ENCODE peak calls at places on chromosomes 7 and 10, in seven cellular contexts. B is uterus; I is dorsolateral prefrontal cortex; G is fibroblast of villous mesenchyme; E is CD4-positive, alpha-beta T cell; L is K562; P is fibroblast of mammary gland. Y is an unnamed sample.

GRCh38 chr10:91883549-91884542 is 25.4 kb downstream of the FGFBP3 start:
- DNase-seq in B (peak), I (no peak), G (peak), E (no peak), L (no peak), P (peak), Y (peak)

GRCh38 chr10:32151876-32152275 is 95.7 kb upstream of the KIF5B start:
- DNase-seq in B (no peak), I (no peak), G (no peak), E (no peak), L (no peak), P (peak), Y (no peak)

GRCh38 chr7:28921822-28922221 is 36.3 kb downstream of the TRIL start:
- DNase-seq in B (peak), I (no peak), G (peak), E (no peak), L (peak), P (peak), Y (peak)

GRCh38 chr7:138935438-138936079 is 45.6 kb downstream of the KIAA1549 start:
- DNase-seq in B (no peak), I (peak), G (peak), E (no peak), L (peak), P (peak), Y (peak)

GRCh38 chr10:13890617-13891541 is 304.1 kb downstream of the PRPF18 start:
- DNase-seq in B (no peak), I (peak), G (peak), E (no peak), L (no peak), P (peak), Y (peak)

GRCh38 chr10:82294874-82295378 is 419.9 kb downstream of the NRG3 start:
- DNase-seq in B (no peak), I (no peak), G (peak), E (no peak), L (no peak), P (peak), Y (no peak)

GRCh38 chr10:74432841-74433594 is 282.0 kb downstream of the ADK start:
- DNase-seq in B (no peak), I (no peak), G (peak), E (no peak), L (peak), P (peak), Y (no peak)

GRCh38 chr7:155172141-155172540 is 102.0 kb downstream of the HTR5A start:
- DNase-seq in B (no peak), I (no peak), G (no peak), E (no peak), L (no peak), P (no peak), Y (no peak)

GRCh38 chr7:30740417-30741181 is 11.3 kb upstream of the INMT start:
- DNase-seq in B (peak), I (peak), G (peak), E (peak), L (peak), P (peak), Y (peak)

GRCh38 chr10:132577350-132578005 is 39.9 kb downstream of the INPP5A start:
- DNase-seq in B (peak), I (no peak), G (peak), E (no peak), L (no peak), P (no peak), Y (peak)

GRCh38 chr7:7773334-7774308 is 55.2 kb upstream of the RPA3 start:
- DNase-seq in B (no peak), I (no peak), G (no peak), E (no peak), L (no peak), P (no peak), Y (no peak)

GRCh38 chr10:60246382-60246781 is 143.3 kb downstream of the ANK3 start:
- DNase-seq in B (no peak), I (no peak), G (peak), E (no peak), L (no peak), P (no peak), Y (no peak)

GRCh38 chr7:68038621-68039314 is 1042.1 kb downstream of the TYW1 start:
- DNase-seq in B (no peak), I (no peak), G (peak), E (no peak), L (no peak), P (peak), Y (no peak)

GRCh38 chr7:3981281-3981680 is 680.2 kb downstream of the SDK1 start:
- DNase-seq in B (no peak), I (no peak), G (no peak), E (no peak), L (no peak), P (no peak), Y (no peak)

GRCh38 chr7:50729962-50730361 is 52.7 kb downstream of the GRB10 start:
- DNase-seq in B (no peak), I (no peak), G (peak), E (no peak), L (no peak), P (peak), Y (no peak)

GRCh38 chr7:21603972-21604749 is 61.3 kb downstream of the DNAH11 start:
- DNase-seq in B (no peak), I (no peak), G (peak), E (no peak), L (no peak), P (no peak), Y (no peak)

GRCh38 chr10:3867454-3868273 is 82.7 kb upstream of the KLF6 start:
- DNase-seq in B (no peak), I (no peak), G (peak), E (no peak), L (no peak), P (peak), Y (no peak)

GRCh38 chr7:151017953-151018420 is 6.3 kb downstream of the ATG9B start:
- DNase-seq in B (peak), I (peak), G (peak), E (peak), L (peak), P (peak), Y (peak)

GRCh38 chr7:81957517-81957916 is 187.7 kb upstream of the HGF start:
- DNase-seq in B (no peak), I (no peak), G (no peak), E (no peak), L (no peak), P (no peak), Y (no peak)

GRCh38 chr10:89219512-89220218 is 12.5 kb upstream of the CH25H start:
- DNase-seq in B (no peak), I (no peak), G (no peak), E (no peak), L (no peak), P (no peak), Y (no peak)

GRCh38 chr7:37585064-37585463 is 98.5 kb upstream of the GPR141 start:
- DNase-seq in B (no peak), I (no peak), G (no peak), E (no peak), L (no peak), P (no peak), Y (no peak)

GRCh38 chr7:102892631-102893278 is 20.0 kb upstream of the LRRC17 start:
- DNase-seq in B (no peak), I (no peak), G (peak), E (no peak), L (no peak), P (no peak), Y (no peak)

GRCh38 chr10:98154076-98154475 is 19.6 kb downstream of the R3HCC1L start:
- DNase-seq in B (no peak), I (no peak), G (no peak), E (no peak), L (no peak), P (peak), Y (no peak)
- TF ChIP-seq CTCF in B (no peak), I (no peak), G (no peak), E (no peak), L (no peak), P (no peak), Y (no peak)

GRCh38 chr7:16891874-16892620 is 10.3 kb upstream of the AGR3 start:
- DNase-seq in B (no peak), I (no peak), G (no peak), E (no peak), L (no peak), P (no peak), Y (no peak)

GRCh38 chr7:16889305-16889704 is 7.5 kb upstream of the AGR3 start:
- DNase-seq in B (no peak), I (no peak), G (no peak), E (no peak), L (no peak), P (no peak), Y (peak)

GRCh38 chr7:16889851-16890443 is 8.2 kb upstream of the AGR3 start:
- DNase-seq in B (no peak), I (no peak), G (no peak), E (no peak), L (no peak), P (no peak), Y (no peak)

DNA sequence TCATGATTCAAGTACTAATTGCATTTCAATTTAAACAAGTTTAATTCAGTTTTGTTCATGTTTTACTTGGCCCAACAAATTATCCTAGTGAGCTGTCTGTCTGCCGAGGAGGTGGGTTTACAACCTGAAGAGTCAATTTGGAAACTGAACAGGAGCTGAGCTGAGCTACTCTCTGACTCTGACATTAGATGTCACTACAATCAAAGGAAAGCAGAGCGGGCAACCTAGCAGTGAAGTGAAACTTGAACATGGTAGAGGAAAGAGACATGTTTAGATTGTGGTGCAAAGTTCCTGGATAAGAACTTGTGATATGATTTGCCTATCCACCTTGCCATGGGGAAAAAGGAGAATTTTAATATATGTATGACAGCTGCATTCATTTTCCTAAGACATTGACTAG is 9.6 kb upstream of the AGR3 start:
- DNase-seq in B (no peak), I (no peak), G (peak), E (no peak), L (no peak), P (peak), Y (no peak)
- TF ChIP-seq CTCF in B (no peak), I (peak), G (peak), E (no peak), L (peak), P (peak), Y (no peak)

DNA sequence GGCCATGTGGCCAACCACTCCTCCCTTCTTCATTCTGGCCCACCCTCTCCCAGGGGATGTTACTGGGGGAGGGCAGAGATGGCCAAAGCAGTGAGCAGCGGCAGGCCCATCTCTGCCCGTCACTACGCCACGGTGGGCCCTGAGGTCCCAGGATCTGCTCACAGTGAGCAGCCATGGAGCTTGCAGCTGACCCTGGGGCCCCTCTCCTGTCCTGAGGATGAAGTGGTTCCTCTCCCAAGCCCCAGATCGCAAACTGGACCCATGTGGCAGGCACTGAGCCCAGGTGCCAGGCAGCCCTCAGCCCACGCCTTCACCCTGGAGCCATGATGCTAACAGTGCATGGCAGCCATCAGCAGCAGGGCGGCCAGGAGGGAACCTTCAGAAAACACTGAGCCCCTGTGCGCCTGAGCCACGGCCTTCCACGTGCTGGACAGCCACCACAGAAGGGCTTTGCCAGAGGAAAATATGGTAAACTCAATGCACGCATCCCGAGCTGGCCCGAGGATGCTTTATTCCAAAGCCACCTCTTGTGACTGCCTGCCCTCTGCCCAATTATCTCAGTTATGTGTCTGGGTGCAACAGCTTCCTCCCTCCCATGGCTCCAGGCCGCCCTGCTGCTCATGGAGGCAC is 485.7 kb downstream of the PTPRN2 start:
- DNase-seq in B (no peak), I (peak), G (no peak), E (no peak), L (no peak), P (no peak), Y (no peak)
- TF ChIP-seq CTCF in B (no peak), I (no peak), G (no peak), E (no peak), L (no peak), P (no peak), Y (no peak)

GRCh38 chr7:44280636-44280992 is 44.8 kb downstream of the CAMK2B start:
- DNase-seq in B (peak), I (no peak), G (no peak), E (no peak), L (no peak), P (no peak), Y (no peak)

GRCh38 chr7:44282601-44283171 is 42.7 kb downstream of the CAMK2B start:
- DNase-seq in B (no peak), I (peak), G (no peak), E (no peak), L (no peak), P (no peak), Y (peak)

GRCh38 chr7:44280993-44281721 is 44.2 kb downstream of the CAMK2B start:
- DNase-seq in B (peak), I (peak), G (no peak), E (no peak), L (no peak), P (no peak), Y (peak)

GRCh38 chr7:44283381-44284211 is 41.8 kb downstream of the CAMK2B start:
- DNase-seq in B (peak), I (peak), G (no peak), E (no peak), L (no peak), P (no peak), Y (peak)

GRCh38 chr7:44281811-44282600 is 43.4 kb downstream of the CAMK2B start:
- DNase-seq in B (peak), I (peak), G (no peak), E (no peak), L (no peak), P (no peak), Y (peak)
- TF ChIP-seq CTCF in B (no peak), I (no peak), G (no peak), E (no peak), L (no peak), P (no peak), Y (no peak)

GRCh38 chr10:126964190-126964589 is 59.0 kb downstream of the DOCK1 start:
- DNase-seq in B (no peak), I (no peak), G (no peak), E (no peak), L (no peak), P (no peak), Y (no peak)

GRCh38 chr10:126972622-126973414 is 67.6 kb downstream of the DOCK1 start:
- DNase-seq in B (no peak), I (no peak), G (peak), E (no peak), L (no peak), P (peak), Y (no peak)

GRCh38 chr10:126975221-126975620 is 70.0 kb downstream of the DOCK1 start:
- DNase-seq in B (no peak), I (no peak), G (no peak), E (no peak), L (no peak), P (no peak), Y (no peak)

GRCh38 chr10:126966938-126967337 is 61.7 kb downstream of the DOCK1 start:
- DNase-seq in B (no peak), I (no peak), G (no peak), E (no peak), L (no peak), P (no peak), Y (no peak)

GRCh38 chr10:126969310-126969709 is 64.1 kb downstream of the DOCK1 start:
- DNase-seq in B (no peak), I (no peak), G (no peak), E (no peak), L (no peak), P (no peak), Y (no peak)
- TF ChIP-seq CTCF in B (no peak), I (peak), G (peak), E (no peak), L (no peak), P (peak), Y (no peak)

DNA sequence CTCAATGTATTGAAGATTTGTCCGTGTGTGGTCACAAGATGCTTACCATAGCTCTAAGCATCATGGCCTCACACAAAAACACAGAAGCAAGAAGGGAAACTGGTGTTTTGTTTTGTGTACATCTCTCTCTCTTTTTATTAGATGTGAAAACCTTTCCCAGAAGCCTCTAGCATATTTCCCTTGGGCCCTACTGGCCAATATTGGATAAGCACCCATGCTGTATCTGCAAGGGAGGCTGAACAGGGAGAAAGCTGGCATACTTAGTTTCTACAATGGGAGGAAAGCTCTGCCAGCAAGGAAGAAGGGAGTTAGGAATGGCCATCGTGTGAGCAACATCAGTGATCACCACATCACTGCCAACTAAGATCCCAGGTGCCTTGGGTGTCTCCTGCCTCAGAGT is 9.6 kb upstream of the NAMPT start:
- DNase-seq in B (no peak), I (no peak), G (no peak), E (no peak), L (no peak), P (no peak), Y (no peak)
- TF ChIP-seq CTCF in B (no peak), I (no peak), G (peak), E (no peak), L (no peak), P (no peak), Y (peak)

GRCh38 chr10:29377333-29377961 is 88.6 kb downstream of the LYZL1 start:
- DNase-seq in B (no peak), I (no peak), G (peak), E (no peak), L (peak), P (peak), Y (no peak)
- TF ChIP-seq CTCF in B (peak), I (peak), G (peak), E (peak), L (peak), P (peak), Y (peak)

GRCh38 chr10:22219308-22219707 is 1.5 kb upstream of the EBLN1 start:
- DNase-seq in B (no peak), I (no peak), G (no peak), E (no peak), L (peak), P (peak), Y (no peak)

GRCh38 chr10:22222236-22223190 is 4.7 kb upstream of the EBLN1 start:
- DNase-seq in B (no peak), I (no peak), G (no peak), E (no peak), L (no peak), P (no peak), Y (no peak)

GRCh38 chr10:22217842-22218241 is at the start of gene EBLN1:
- DNase-seq in B (no peak), I (no peak), G (no peak), E (no peak), L (peak), P (no peak), Y (no peak)

GRCh38 chr10:22218448-22218847 is 633 bp upstream of the EBLN1 start:
- DNase-seq in B (no peak), I (no peak), G (no peak), E (no peak), L (peak), P (no peak), Y (no peak)
- TF ChIP-seq CTCF in B (no peak), I (no peak), G (peak), E (no peak), L (peak), P (peak), Y (no peak)

GRCh38 chr10:23521735-23522134 is 82.9 kb downstream of the OTUD1 start:
- DNase-seq in B (no peak), I (no peak), G (no peak), E (no peak), L (no peak), P (no peak), Y (no peak)

GRCh38 chr10:23512355-23513058 is 73.6 kb downstream of the OTUD1 start:
- DNase-seq in B (no peak), I (no peak), G (peak), E (no peak), L (peak), P (peak), Y (no peak)

GRCh38 chr10:23514321-23514720 is 75.4 kb downstream of the OTUD1 start:
- DNase-seq in B (no peak), I (no peak), G (no peak), E (no peak), L (no peak), P (peak), Y (no peak)

GRCh38 chr10:23517155-23517554 is 78.3 kb downstream of the OTUD1 start:
- DNase-seq in B (no peak), I (no peak), G (no peak), E (no peak), L (no peak), P (no peak), Y (no peak)

DNA sequence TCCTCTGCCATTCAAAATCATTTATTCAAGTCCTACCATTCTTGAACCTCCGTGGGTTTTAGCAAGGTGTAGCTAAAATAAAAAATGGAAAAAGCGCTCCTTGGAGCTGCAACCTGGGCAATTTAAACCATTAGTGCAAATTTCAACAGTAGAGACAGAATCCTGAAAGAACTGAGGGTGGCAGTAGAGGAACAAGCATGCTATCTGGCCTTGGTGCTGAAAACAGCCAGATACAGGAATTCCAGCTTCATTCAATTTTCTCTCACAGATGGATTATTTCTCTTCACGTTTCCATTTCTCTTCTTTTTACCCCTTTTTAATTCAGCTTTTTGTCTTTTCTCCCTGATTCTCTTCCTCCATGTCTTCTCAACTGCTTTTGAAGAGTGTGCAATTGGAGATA is 77.7 kb downstream of the OTUD1 start:
- DNase-seq in B (no peak), I (no peak), G (peak), E (no peak), L (no peak), P (peak), Y (no peak)
- TF ChIP-seq CTCF in B (no peak), I (peak), G (peak), E (peak), L (peak), P (peak), Y (no peak)

DNA sequence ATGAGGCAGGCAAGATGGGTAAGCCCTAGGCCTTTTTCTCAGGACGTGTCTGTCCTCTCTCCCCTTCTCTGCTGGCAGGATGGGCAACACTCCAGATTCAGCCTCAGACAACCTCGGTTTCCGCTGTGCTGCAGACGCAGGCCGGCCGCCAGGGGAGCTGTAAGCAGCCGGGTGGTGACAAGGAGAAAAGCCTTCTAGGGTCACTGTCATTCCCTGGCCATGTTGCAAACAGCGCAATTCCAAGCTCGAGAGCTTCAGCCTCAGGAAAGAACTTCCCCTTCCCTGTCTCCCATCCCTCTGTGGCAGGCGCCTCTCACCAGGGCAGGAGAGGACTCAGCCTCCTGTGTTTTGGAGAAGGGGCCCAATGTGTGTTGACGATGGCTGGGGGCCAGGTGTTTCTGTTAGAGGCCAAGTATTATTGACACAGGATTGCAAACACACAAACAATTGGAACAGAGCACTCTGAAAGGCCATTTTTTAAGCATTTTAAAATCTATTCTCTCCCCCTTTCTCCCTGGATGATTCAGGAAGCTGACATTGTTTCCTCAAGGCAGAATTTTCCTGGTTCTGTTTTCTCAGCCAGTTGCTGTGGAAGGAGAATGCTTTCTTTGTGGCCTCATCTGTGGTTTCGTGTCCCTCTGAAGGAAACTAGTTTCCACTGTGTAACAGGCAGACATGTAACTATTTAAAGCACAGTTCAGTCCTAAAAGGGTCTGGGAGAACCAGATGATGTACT is 13.1 kb downstream of the PHKG1 start:
- DNase-seq in B (peak), I (peak), G (peak), E (no peak), L (no peak), P (peak), Y (peak)
- TF ChIP-seq CTCF in B (peak), I (peak), G (peak), E (no peak), L (no peak), P (peak), Y (peak)